ENCODE peak calls at places on chromosomes 7 and 10, in seven cellular contexts. One of them, this sample, is unnamed.

GRCh38 chr7:6226194-6226799 is 46.1 kb downstream of the CYTH3 start:
- DNase-seq in esophagus muscularis mucosa: no peak
- DNase-seq in upper lobe of left lung: no peak
- DNase-seq in sigmoid colon: no peak
- DNase-seq in prostate gland: no peak
- DNase-seq in stomach: no peak
- DNase-seq in spleen: no peak
- DNase-seq in this sample: no peak

GRCh38 chr10:100008708-100009282 is 952 bp downstream of the DNMBP start:
- DNase-seq in stomach: no peak
- DNase-seq in prostate gland: no peak
- DNase-seq in upper lobe of left lung: no peak
- DNase-seq in esophagus muscularis mucosa: no peak
- DNase-seq in sigmoid colon: peak; percentile 2
- DNase-seq in spleen: no peak
- DNase-seq in this sample: no peak

GRCh38 chr7:2734761-2735571 is 47.0 kb downstream of the AMZ1 start:
- DNase-seq in stomach: peak; percentile 26
- DNase-seq in spleen: peak; percentile 85
- DNase-seq in esophagus muscularis mucosa: no peak
- DNase-seq in sigmoid colon: peak; percentile 89
- DNase-seq in prostate gland: no peak
- DNase-seq in upper lobe of left lung: peak; percentile 56
- DNase-seq in this sample: no peak

GRCh38 chr10:88783734-88784133 is 18.8 kb upstream of the LIPM start:
- DNase-seq in stomach: no peak
- DNase-seq in esophagus muscularis mucosa: no peak
- DNase-seq in prostate gland: no peak
- DNase-seq in upper lobe of left lung: no peak
- DNase-seq in sigmoid colon: no peak
- DNase-seq in spleen: no peak
- DNase-seq in this sample: no peak

GRCh38 chr7:50397320-50397970 is 52.7 kb downstream of the FIGNL1 start:
- DNase-seq in esophagus muscularis mucosa: no peak
- DNase-seq in prostate gland: no peak
- DNase-seq in upper lobe of left lung: no peak
- DNase-seq in stomach: no peak
- DNase-seq in sigmoid colon: no peak
- DNase-seq in spleen: no peak
- DNase-seq in this sample: no peak

GRCh38 chr7:28630350-28630749 is 218.0 kb downstream of the CREB5 start:
- DNase-seq in stomach: no peak
- DNase-seq in upper lobe of left lung: no peak
- DNase-seq in sigmoid colon: no peak
- DNase-seq in esophagus muscularis mucosa: no peak
- DNase-seq in spleen: no peak
- DNase-seq in prostate gland: no peak
- DNase-seq in this sample: no peak

GRCh38 chr10:33211123-33211878 is 123.2 kb downstream of the NRP1 start:
- DNase-seq in stomach: no peak
- DNase-seq in upper lobe of left lung: peak; percentile 32
- DNase-seq in spleen: no peak
- DNase-seq in sigmoid colon: peak; percentile 78
- DNase-seq in prostate gland: no peak
- DNase-seq in esophagus muscularis mucosa: no peak
- DNase-seq in this sample: no peak

GRCh38 chr10:61897671-61898434 is 3.6 kb upstream of the ARID5B start:
- DNase-seq in prostate gland: no peak
- DNase-seq in upper lobe of left lung: peak; percentile 77
- DNase-seq in esophagus muscularis mucosa: no peak
- DNase-seq in spleen: no peak
- DNase-seq in sigmoid colon: peak; percentile 70
- DNase-seq in stomach: peak; percentile 55
- DNase-seq in this sample: no peak

GRCh38 chr7:6675807-6676405 is 30.8 kb downstream of the ZNF12 start:
- DNase-seq in stomach: no peak
- DNase-seq in spleen: no peak
- DNase-seq in prostate gland: no peak
- DNase-seq in upper lobe of left lung: no peak
- DNase-seq in sigmoid colon: no peak
- DNase-seq in esophagus muscularis mucosa: no peak
- DNase-seq in this sample: no peak

GRCh38 chr7:28774529-28775057 is 183.5 kb downstream of the TRIL start:
- DNase-seq in stomach: no peak
- DNase-seq in spleen: no peak
- DNase-seq in esophagus muscularis mucosa: no peak
- DNase-seq in upper lobe of left lung: no peak
- DNase-seq in sigmoid colon: no peak
- DNase-seq in prostate gland: no peak
- DNase-seq in this sample: no peak

GRCh38 chr10:13527864-13528137 is 1.0 kb downstream of the BEND7 start:
- DNase-seq in stomach: no peak
- DNase-seq in spleen: no peak
- DNase-seq in prostate gland: no peak
- DNase-seq in esophagus muscularis mucosa: no peak
- DNase-seq in sigmoid colon: no peak
- DNase-seq in upper lobe of left lung: no peak
- DNase-seq in this sample: no peak

GRCh38 chr7:2698581-2699288 is 10.7 kb downstream of the AMZ1 start:
- DNase-seq in sigmoid colon: no peak
- DNase-seq in stomach: no peak
- DNase-seq in upper lobe of left lung: no peak
- DNase-seq in esophagus muscularis mucosa: no peak
- DNase-seq in spleen: peak; percentile 82
- DNase-seq in prostate gland: no peak
- DNase-seq in this sample: no peak

GRCh38 chr10:93703066-93703465 is 674 bp upstream of the FRA10AC1 start:
- DNase-seq in esophagus muscularis mucosa: no peak
- DNase-seq in prostate gland: peak; percentile 15
- DNase-seq in stomach: no peak
- DNase-seq in upper lobe of left lung: no peak
- DNase-seq in sigmoid colon: no peak
- DNase-seq in spleen: no peak
- DNase-seq in this sample: no peak

GRCh38 chr7:112889268-112889667 is 99.1 kb upstream of the TMEM168 start:
- DNase-seq in stomach: no peak
- DNase-seq in spleen: no peak
- DNase-seq in esophagus muscularis mucosa: no peak
- DNase-seq in upper lobe of left lung: no peak
- DNase-seq in sigmoid colon: no peak
- DNase-seq in prostate gland: no peak
- DNase-seq in this sample: no peak

GRCh38 chr7:102094311-102094710 is 192.4 kb upstream of the SH2B2 start:
- DNase-seq in esophagus muscularis mucosa: no peak
- DNase-seq in sigmoid colon: no peak
- DNase-seq in stomach: no peak
- DNase-seq in prostate gland: no peak
- DNase-seq in spleen: no peak
- DNase-seq in upper lobe of left lung: no peak
- DNase-seq in this sample: no peak

GRCh38 chr7:111265394-111265793 is 174.5 kb downstream of the LRRN3 start:
- DNase-seq in esophagus muscularis mucosa: no peak
- DNase-seq in spleen: no peak
- DNase-seq in upper lobe of left lung: no peak
- DNase-seq in prostate gland: no peak
- DNase-seq in stomach: no peak
- DNase-seq in sigmoid colon: no peak
- DNase-seq in this sample: no peak

GRCh38 chr10:114520453-114520852 is 116.2 kb upstream of the AFAP1L2 start:
- DNase-seq in upper lobe of left lung: peak; percentile 58
- DNase-seq in prostate gland: no peak
- DNase-seq in stomach: no peak
- DNase-seq in spleen: no peak
- DNase-seq in esophagus muscularis mucosa: no peak
- DNase-seq in sigmoid colon: no peak
- DNase-seq in this sample: no peak

GRCh38 chr10:72158174-72158573 is 57.6 kb upstream of the ANAPC16 start:
- DNase-seq in prostate gland: no peak
- DNase-seq in upper lobe of left lung: no peak
- DNase-seq in spleen: no peak
- DNase-seq in sigmoid colon: no peak
- DNase-seq in stomach: no peak
- DNase-seq in esophagus muscularis mucosa: no peak
- DNase-seq in this sample: no peak

GRCh38 chr7:128444242-128444641 is 11.4 kb upstream of the HILPDA start:
- DNase-seq in esophagus muscularis mucosa: no peak
- DNase-seq in spleen: no peak
- DNase-seq in stomach: peak; percentile 53
- DNase-seq in prostate gland: no peak
- DNase-seq in sigmoid colon: no peak
- DNase-seq in upper lobe of left lung: no peak
- DNase-seq in this sample: no peak

GRCh38 chr7:106365252-106366005 is 80.6 kb upstream of the NAMPT start:
- DNase-seq in prostate gland: no peak
- DNase-seq in stomach: peak; percentile 60
- DNase-seq in upper lobe of left lung: peak; percentile 78
- DNase-seq in esophagus muscularis mucosa: peak; percentile 68
- DNase-seq in sigmoid colon: no peak
- DNase-seq in spleen: peak; percentile 79
- DNase-seq in this sample: no peak

GRCh38 chr7:155860840-155861479 is 48.7 kb upstream of the SHH start:
- DNase-seq in stomach: peak; percentile 65
- DNase-seq in upper lobe of left lung: peak; percentile 90
- DNase-seq in prostate gland: peak; percentile 20
- DNase-seq in spleen: peak; percentile 54
- DNase-seq in esophagus muscularis mucosa: peak; percentile 86
- DNase-seq in sigmoid colon: peak; percentile 55
- DNase-seq in this sample: peak; percentile 40
- H3K27ac ChIP-seq in stomach: peak overlapping the region; percentile 42
- H3K27ac ChIP-seq in upper lobe of left lung: no peak overlapping the region
- H3K27ac ChIP-seq in prostate gland: no peak overlapping the region
- H3K27ac ChIP-seq in spleen: no peak overlapping the region
- H3K27ac ChIP-seq in esophagus muscularis mucosa: no peak overlapping the region
- H3K27ac ChIP-seq in sigmoid colon: no peak overlapping the region
- H3K27ac ChIP-seq in this sample: no peak overlapping the region

GRCh38 chr10:58593008-58593407 is 80.3 kb downstream of the BICC1 start:
- DNase-seq in spleen: no peak
- DNase-seq in stomach: no peak
- DNase-seq in upper lobe of left lung: no peak
- DNase-seq in esophagus muscularis mucosa: no peak
- DNase-seq in prostate gland: no peak
- DNase-seq in sigmoid colon: no peak
- DNase-seq in this sample: no peak
- TF ChIP-seq POLR2AphosphoS5 in spleen: no peak
- TF ChIP-seq POLR2AphosphoS5 in stomach: no peak
- TF ChIP-seq POLR2AphosphoS5 in upper lobe of left lung: no peak
- TF ChIP-seq POLR2AphosphoS5 in esophagus muscularis mucosa: no peak
- TF ChIP-seq POLR2AphosphoS5 in prostate gland: no peak
- TF ChIP-seq POLR2AphosphoS5 in sigmoid colon: no peak
- TF ChIP-seq POLR2AphosphoS5 in this sample: no peak

DNA sequence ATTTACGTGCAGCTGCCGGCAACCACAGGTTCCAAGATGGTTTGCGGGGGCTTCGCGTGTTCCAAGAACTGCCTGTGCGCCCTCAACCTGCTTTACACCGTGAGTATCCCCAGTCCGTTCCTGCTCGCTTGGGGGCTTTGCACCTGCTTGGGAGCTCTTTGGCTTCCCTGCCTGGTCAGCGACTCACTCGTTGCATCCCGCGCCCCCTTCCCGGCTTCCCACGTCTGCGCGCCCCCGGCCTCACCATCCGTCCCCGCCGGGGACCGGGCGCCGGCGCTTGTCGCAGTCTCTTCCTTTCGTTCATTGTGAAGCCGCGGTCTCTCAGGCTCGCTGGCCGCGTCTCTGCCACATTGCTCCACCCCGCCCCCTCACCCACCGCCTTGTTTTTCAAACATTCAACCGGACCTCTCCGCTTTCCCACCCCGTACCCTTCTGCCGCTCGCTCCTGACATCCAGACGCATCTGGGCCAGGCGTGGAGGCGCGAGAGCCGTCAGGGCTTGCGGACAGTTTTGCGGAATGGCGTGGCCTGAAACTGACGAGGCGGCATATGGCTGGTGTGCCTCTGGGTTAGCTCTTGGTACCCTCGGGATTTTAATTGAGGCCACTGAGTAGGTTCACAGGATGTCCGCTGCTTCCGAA is 497 bp downstream of the TSPAN13 start:
- DNase-seq in upper lobe of left lung: peak; percentile 44
- DNase-seq in prostate gland: peak; percentile 29
- DNase-seq in spleen: peak; percentile 85
- DNase-seq in esophagus muscularis mucosa: no peak
- DNase-seq in sigmoid colon: no peak
- DNase-seq in stomach: peak; percentile 50
- DNase-seq in this sample: no peak
- TF ChIP-seq POLR2A in upper lobe of left lung: no peak
- TF ChIP-seq POLR2A in prostate gland: no peak
- TF ChIP-seq POLR2A in spleen: no peak
- TF ChIP-seq POLR2A in esophagus muscularis mucosa: no peak
- TF ChIP-seq POLR2A in sigmoid colon: no peak
- TF ChIP-seq POLR2A in stomach: no peak
- TF ChIP-seq POLR2A in this sample: no peak

DNA sequence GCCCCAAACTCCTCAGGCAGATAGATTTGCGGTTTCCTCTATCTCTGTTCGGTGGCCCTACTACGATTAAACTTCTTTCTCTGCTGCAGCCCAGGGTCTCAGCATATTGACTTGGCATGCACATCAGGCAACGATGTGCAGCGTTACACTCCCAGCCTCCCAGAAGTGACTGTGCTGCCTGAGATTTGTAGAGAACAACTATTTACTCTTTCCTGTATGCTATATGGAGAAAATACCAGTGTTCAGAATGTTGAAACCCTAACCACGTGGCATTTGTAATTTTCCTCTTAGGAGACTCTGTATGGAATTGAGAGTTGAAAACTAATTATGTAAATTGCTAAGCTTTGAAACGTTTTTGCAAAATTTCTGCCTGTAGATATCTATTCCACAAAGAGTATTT is 50.9 kb downstream of the GNAI1 start:
- DNase-seq in spleen: no peak
- DNase-seq in stomach: no peak
- DNase-seq in upper lobe of left lung: no peak
- DNase-seq in prostate gland: no peak
- DNase-seq in esophagus muscularis mucosa: no peak
- DNase-seq in sigmoid colon: no peak
- DNase-seq in this sample: no peak
- H3K27ac ChIP-seq in spleen: no peak overlapping the region
- H3K27ac ChIP-seq in stomach: no peak overlapping the region
- H3K27ac ChIP-seq in upper lobe of left lung: no peak overlapping the region
- H3K27ac ChIP-seq in prostate gland: no peak overlapping the region
- H3K27ac ChIP-seq in esophagus muscularis mucosa: no peak overlapping the region
- H3K27ac ChIP-seq in sigmoid colon: no peak overlapping the region
- H3K27ac ChIP-seq in this sample: no peak overlapping the region

DNA sequence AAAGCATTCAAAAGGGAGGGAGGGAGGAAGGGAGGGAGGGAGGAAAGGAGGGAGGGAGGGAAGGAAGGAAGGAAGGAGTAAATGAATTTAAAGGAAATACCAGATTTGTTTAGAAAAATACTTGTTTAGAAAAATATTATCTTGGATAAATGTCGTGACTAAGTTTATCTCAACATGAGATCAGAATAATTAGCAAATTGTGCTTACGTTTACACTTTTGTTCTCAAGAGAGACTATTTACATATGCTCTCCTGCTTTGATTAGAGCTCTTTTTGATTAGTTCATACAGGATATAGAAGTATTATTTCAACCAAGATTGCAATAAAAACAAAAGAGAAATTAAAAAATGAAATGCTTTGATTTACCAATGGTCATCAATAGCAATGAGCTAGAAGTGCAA is 186.2 kb downstream of the HIBADH start:
- DNase-seq in esophagus muscularis mucosa: no peak
- DNase-seq in spleen: no peak
- DNase-seq in upper lobe of left lung: no peak
- DNase-seq in prostate gland: no peak
- DNase-seq in sigmoid colon: no peak
- DNase-seq in stomach: no peak
- DNase-seq in this sample: no peak
- TF ChIP-seq POLR2AphosphoS5 in esophagus muscularis mucosa: no peak
- TF ChIP-seq POLR2AphosphoS5 in spleen: no peak
- TF ChIP-seq POLR2AphosphoS5 in upper lobe of left lung: no peak
- TF ChIP-seq POLR2AphosphoS5 in prostate gland: no peak
- TF ChIP-seq POLR2AphosphoS5 in sigmoid colon: no peak
- TF ChIP-seq POLR2AphosphoS5 in stomach: no peak
- TF ChIP-seq POLR2AphosphoS5 in this sample: no peak

This sample was measured in vagina.